ENCODE peak calls at places on chromosomes 4 and X, in six cellular contexts. Q is fibroblast of mammary gland, E is NCI-H2171 treated with DMSO at 0.1 percent for 48 hours, C is T-helper 2 cell, R is upper lobe of right lung, X is AG08396. S is an unnamed sample.

GRCh38 chr4:93809773-93810172 is 18.8 kb upstream of the ATOH1 start:
- DNase-seq in Q (no peak), E (no peak), C (no peak), R (no peak), X (no peak), S (no peak)

GRCh38 chr4:140427919-140428471 is 547 bp upstream of the CLGN start:
- DNase-seq in Q (no peak), E (no peak), C (no peak), R (no peak), X (no peak), S (no peak)

GRCh38 chrX:118272237-118272636 is 73.7 kb upstream of the WDR44 start:
- DNase-seq in Q (peak), E (no peak), C (no peak), R (no peak), X (no peak), S (no peak)

GRCh38 chrX:46165411-46165810 is 379.8 kb downstream of the ZNF674 start:
- DNase-seq in Q (peak), E (no peak), C (no peak), R (no peak), X (peak), S (no peak)

GRCh38 chr4:41258783-41259182 is 2.1 kb downstream of the UCHL1 start:
- DNase-seq in Q (peak), E (peak), C (no peak), R (no peak), X (peak), S (no peak)

GRCh38 chr4:87270144-87270543 is 49.7 kb upstream of the KLHL8 start:
- DNase-seq in Q (peak), E (peak), C (no peak), R (no peak), X (peak), S (no peak)

GRCh38 chr4:30116401-30116800 is 603.8 kb upstream of the PCDH7 start:
- DNase-seq in Q (peak), E (no peak), C (no peak), R (no peak), X (no peak), S (no peak)

GRCh38 chr4:10158355-10158942 is 41.9 kb upstream of the WDR1 start:
- DNase-seq in Q (no peak), E (no peak), C (no peak), R (no peak), X (no peak), S (no peak)

GRCh38 chr4:30714408-30715031 is 5.6 kb upstream of the PCDH7 start:
- DNase-seq in Q (peak), E (no peak), C (no peak), R (no peak), X (peak), S (no peak)

GRCh38 chrX:48937065-48937907 is 18.5 kb upstream of the PIM2 start:
- DNase-seq in Q (peak), E (no peak), C (peak), R (peak), X (no peak), S (peak)

GRCh38 chr4:184318852-184319251 is 101.2 kb upstream of the ENPP6 start:
- DNase-seq in Q (no peak), E (no peak), C (no peak), R (no peak), X (no peak), S (no peak)

GRCh38 chr4:40995850-40996249 is 218.5 kb downstream of the APBB2 start:
- DNase-seq in Q (peak), E (no peak), C (no peak), R (no peak), X (no peak), S (no peak)

GRCh38 chr4:796206-796605 is 29.7 kb downstream of the CPLX1 start:
- DNase-seq in Q (no peak), E (no peak), C (no peak), R (no peak), X (no peak), S (no peak)

GRCh38 chrX:9859711-9860555 is 73.7 kb downstream of the SHROOM2 start:
- DNase-seq in Q (peak), E (no peak), C (no peak), R (no peak), X (no peak), S (no peak)

GRCh38 chr4:149065753-149066152 is 623.5 kb upstream of the NR3C2 start:
- DNase-seq in Q (no peak), E (no peak), C (no peak), R (no peak), X (no peak), S (no peak)

GRCh38 chr4:1472911-1473518 is 66.8 kb upstream of the NKX1-1 start:
- DNase-seq in Q (no peak), E (no peak), C (no peak), R (no peak), X (no peak), S (no peak)

GRCh38 chr4:52954771-52955170 is 92.7 kb downstream of the RASL11B start:
- DNase-seq in Q (peak), E (no peak), C (no peak), R (no peak), X (no peak), S (no peak)

GRCh38 chr4:40629401-40630334 is at the start of gene RBM47:
- DNase-seq in Q (peak), E (peak), C (peak), R (peak), X (peak), S (peak)

GRCh38 chr4:81493895-81494490 is 22.3 kb upstream of the RASGEF1B start:
- DNase-seq in Q (no peak), E (no peak), C (no peak), R (no peak), X (no peak), S (no peak)

GRCh38 chrX:28709421-28709820 is 122.2 kb downstream of the IL1RAPL1 start:
- DNase-seq in Q (no peak), E (no peak), C (no peak), R (no peak), X (no peak), S (no peak)

GRCh38 chr4:72390409-72390808 is 178.6 kb downstream of the ADAMTS3 start:
- DNase-seq in Q (peak), E (no peak), C (no peak), R (no peak), X (no peak), S (no peak)

GRCh38 chr4:149911371-149911770 is 95.7 kb upstream of the IQCM start:
- DNase-seq in Q (no peak), E (no peak), C (no peak), R (no peak), X (no peak), S (no peak)

GRCh38 chr4:153222162-153222789 is 18.0 kb downstream of the TRIM2 start:
- DNase-seq in Q (peak), E (peak), C (peak), R (no peak), X (peak), S (peak)

GRCh38 chrX:48540480-48540879 is 966 bp downstream of the TBC1D25 start:
- DNase-seq in Q (no peak), E (no peak), C (no peak), R (no peak), X (no peak), S (no peak)

GRCh38 chr4:56979674-56980073 is 978 bp downstream of the POLR2B start:
- DNase-seq in Q (peak), E (peak), C (peak), R (no peak), X (no peak), S (no peak)

GRCh38 chr4:152045781-152046571 is 285.2 kb upstream of the GATB start:
- DNase-seq in Q (no peak), E (peak), C (no peak), R (peak), X (peak), S (no peak)

GRCh38 chr4:64068096-64068495 is 341.2 kb downstream of the TECRL start:
- DNase-seq in Q (no peak), E (no peak), C (no peak), R (no peak), X (no peak), S (no peak)

GRCh38 chr4:147019061-147019460 is 73.4 kb upstream of the TTC29 start:
- DNase-seq in Q (peak), E (no peak), C (peak), R (peak), X (peak), S (no peak)

GRCh38 chr4:4899202-4899925 is 39.9 kb downstream of the MSX1 start:
- DNase-seq in Q (no peak), E (no peak), C (no peak), R (no peak), X (no peak), S (no peak)

GRCh38 chr4:69054578-69055200 is 41.6 kb upstream of the UGT2B7 start:
- DNase-seq in Q (peak), E (no peak), C (no peak), R (no peak), X (peak), S (no peak)

GRCh38 chrX:103063191-103063845 is 653 bp downstream of the BEX1 start:
- DNase-seq in Q (peak), E (peak), C (no peak), R (no peak), X (peak), S (no peak)

GRCh38 chrX:69025802-69026301 is 139.4 kb downstream of the PJA1 start:
- DNase-seq in Q (peak), E (no peak), C (no peak), R (no peak), X (peak), S (no peak)

GRCh38 chr4:21413807-21414370 is 534.7 kb downstream of the KCNIP4 start:
- DNase-seq in Q (no peak), E (no peak), C (no peak), R (no peak), X (no peak), S (no peak)

GRCh38 chr4:110487873-110488272 is 11.9 kb downstream of the ENPEP start:
- DNase-seq in Q (peak), E (no peak), C (no peak), R (no peak), X (no peak), S (no peak)

GRCh38 chr4:112173593-112174559 is 28.6 kb downstream of the FAM241A start:
- DNase-seq in Q (peak), E (no peak), C (no peak), R (no peak), X (no peak), S (no peak)

GRCh38 chrX:128616933-128617332 is 564.7 kb upstream of the ACTRT1 start:
- DNase-seq in Q (no peak), E (no peak), C (no peak), R (no peak), X (no peak), S (no peak)

GRCh38 chrX:21725498-21725897 is 32.4 kb downstream of the SMPX start:
- DNase-seq in Q (peak), E (peak), C (no peak), R (no peak), X (peak), S (no peak)

S was measured in posterior vena cava.